ENCODE peak calls at places on chromosomes 3 and 15, in ten cellular contexts. I, W, O, H, D, R, U, A, C and L are unnamed samples.

GRCh38 chr3:127667119-127667681 is 5.6 kb upstream of the ABTB1 start:
- DNase-seq in A (no peak), D (no peak), I (no peak), H (no peak), U (no peak), W (no peak), O (peak), R (no peak), C (peak), L (no peak)

GRCh38 chr15:69474846-69475455 is 22.3 kb downstream of the RPLP1 start:
- DNase-seq in W (no peak), U (no peak), H (no peak), D (no peak), A (no peak), O (no peak), R (no peak), I (no peak), C (no peak), L (no peak)

GRCh38 chr3:30964612-30965011 is 70.2 kb upstream of the GADL1 start:
- DNase-seq in R (no peak), A (no peak), C (no peak), U (no peak), W (no peak), O (no peak), H (no peak), D (no peak), I (no peak), L (no peak)

GRCh38 chr3:2908693-2909351 is 201.4 kb downstream of the IL5RA start:
- DNase-seq in C (no peak), I (no peak), A (no peak), R (no peak), H (no peak), O (no peak), D (no peak), W (no peak), U (no peak), L (peak)

GRCh38 chr15:55277116-55277564 is 12.5 kb downstream of the RAB27A start:
- DNase-seq in W (no peak), U (peak), A (no peak), O (no peak), D (peak), C (no peak), I (no peak), R (no peak), H (no peak), L (no peak)

GRCh38 chr3:63349583-63350177 is 71.6 kb downstream of the SYNPR start:
- DNase-seq in I (peak), W (peak), D (peak), C (no peak), O (no peak), R (no peak), A (peak), U (peak), H (peak), L (peak)

GRCh38 chr3:62562596-62562995 is 189.2 kb upstream of the FEZF2 start:
- DNase-seq in C (no peak), A (no peak), H (peak), W (no peak), D (peak), I (no peak), R (no peak), U (peak), O (no peak), L (no peak)

GRCh38 chr3:155631323-155632019 is 113.4 kb downstream of the PLCH1 start:
- DNase-seq in D (peak), I (no peak), H (peak), R (peak), O (no peak), U (no peak), A (no peak), W (no peak), C (no peak), L (no peak)

GRCh38 chr3:110881069-110881468 is 190.5 kb upstream of the NECTIN3 start:
- DNase-seq in C (peak), O (no peak), D (peak), A (peak), R (peak), I (peak), U (peak), W (peak), H (peak), L (peak)

GRCh38 chr3:63479661-63480035 is 172.8 kb upstream of the SNTN start:
- DNase-seq in H (no peak), R (no peak), D (no peak), I (no peak), U (peak), W (no peak), A (no peak), O (no peak), C (no peak), L (no peak)

GRCh38 chr3:117495620-117496019 is 786.0 kb downstream of the TUSC7 start:
- DNase-seq in D (peak), U (peak), C (no peak), H (no peak), W (no peak), A (no peak), I (no peak), R (no peak), O (no peak), L (no peak)

GRCh38 chr3:43997788-43998373 is 243.8 kb upstream of the TOPAZ1 start:
- DNase-seq in O (no peak), A (no peak), I (no peak), R (no peak), H (no peak), C (no peak), W (no peak), U (peak), D (no peak), L (no peak)

GRCh38 chr15:64883997-64884511 is 27.6 kb upstream of the ANKDD1A start:
- DNase-seq in A (peak), D (peak), H (peak), U (peak), C (peak), I (no peak), O (no peak), R (peak), W (peak), L (no peak)

GRCh38 chr15:87764461-87765236 is 491.9 kb downstream of the NTRK3 start:
- DNase-seq in D (peak), W (no peak), I (no peak), U (peak), H (peak), A (no peak), R (peak), C (no peak), O (no peak), L (no peak)

GRCh38 chr15:91535856-91536500 is 317.5 kb upstream of the SLCO3A1 start:
- DNase-seq in D (no peak), A (no peak), O (no peak), W (no peak), C (no peak), U (peak), R (no peak), I (no peak), H (no peak), L (no peak)

GRCh38 chr15:40150163-40150925 is 10.5 kb upstream of the BUB1B start:
- DNase-seq in W (no peak), O (peak), A (no peak), R (peak), U (peak), C (no peak), D (peak), I (no peak), H (peak), L (no peak)

GRCh38 chr3:132315851-132316250 is 1.4 kb upstream of the ACP3 start:
- DNase-seq in W (no peak), H (peak), I (no peak), A (no peak), U (peak), D (peak), O (no peak), C (no peak), R (no peak), L (no peak)

GRCh38 chr3:186452517-186452916 is 90.5 kb upstream of the DGKG start:
- DNase-seq in W (no peak), R (peak), U (peak), A (no peak), I (no peak), C (no peak), H (peak), O (no peak), D (peak), L (no peak)

GRCh38 chr3:190531406-190531805 is 17.5 kb downstream of the IL1RAP start:
- DNase-seq in H (peak), R (no peak), D (peak), A (no peak), U (no peak), O (no peak), W (no peak), C (no peak), I (no peak), L (no peak)

GRCh38 chr3:16765661-16766060 is 119.1 kb upstream of the PLCL2 start:
- DNase-seq in U (no peak), I (no peak), O (no peak), R (no peak), A (no peak), H (no peak), C (no peak), W (no peak), D (no peak), L (no peak)

GRCh38 chr15:75945953-75946352 is 42.3 kb downstream of the FBXO22 start:
- DNase-seq in A (no peak), U (peak), C (no peak), O (no peak), W (no peak), I (no peak), R (no peak), D (peak), H (peak), L (no peak)

GRCh38 chr15:85771781-85772445 is 22.8 kb downstream of the KLHL25 start:
- DNase-seq in U (peak), H (peak), I (no peak), C (peak), D (no peak), R (no peak), O (no peak), A (peak), W (no peak), L (peak)

GRCh38 chr15:41917767-41918430 is 24.0 kb upstream of the SPTBN5 start:
- DNase-seq in A (peak), H (peak), R (peak), U (peak), O (no peak), W (peak), C (peak), D (peak), I (peak), L (no peak)

GRCh38 chr3:46892285-46893145 is 15.0 kb downstream of the PTH1R start:
- DNase-seq in A (peak), C (peak), R (peak), O (no peak), D (peak), I (peak), H (peak), U (peak), W (peak), L (peak)

GRCh38 chr3:143433787-143434378 is 314.3 kb downstream of the CHST2 start:
- DNase-seq in U (peak), I (no peak), C (no peak), A (no peak), O (no peak), W (no peak), D (no peak), H (no peak), R (no peak), L (no peak)

GRCh38 chr3:141981084-141981483 is 104.6 kb downstream of the ATP1B3 start:
- DNase-seq in H (no peak), I (no peak), C (no peak), D (no peak), R (no peak), A (no peak), U (no peak), W (no peak), O (no peak), L (no peak)

GRCh38 chr3:112038863-112039262 is 4.3 kb downstream of the TMPRSS7 start:
- DNase-seq in I (no peak), D (peak), R (peak), A (peak), W (no peak), C (no peak), O (no peak), U (no peak), H (no peak), L (no peak)

GRCh38 chr15:98417346-98417745 is 231.0 kb upstream of the IGF1R start:
- DNase-seq in W (no peak), U (no peak), C (no peak), I (no peak), H (no peak), D (no peak), A (no peak), R (no peak), O (no peak), L (no peak)

GRCh38 chr15:58699769-58700168 is 49.7 kb downstream of the ADAM10 start:
- DNase-seq in I (no peak), A (no peak), O (no peak), D (no peak), R (no peak), C (no peak), W (no peak), H (no peak), U (no peak), L (no peak)

GRCh38 chr3:88057650-88058321 is 1.0 kb downstream of the CGGBP1 start:
- DNase-seq in U (peak), A (no peak), R (no peak), D (peak), W (peak), I (no peak), C (no peak), O (no peak), H (peak), L (no peak)

GRCh38 chr3:175895731-175896130 is 1036.6 kb downstream of the NAALADL2 start:
- DNase-seq in W (no peak), O (no peak), H (no peak), I (no peak), R (no peak), A (no peak), C (no peak), U (no peak), D (no peak), L (no peak)

GRCh38 chr3:121660356-121661171 is at the start of gene HCLS1:
- DNase-seq in W (peak), I (no peak), R (no peak), D (no peak), C (peak), U (peak), A (peak), O (no peak), H (peak), L (peak)

GRCh38 chr3:48215466-48215865 is 7.8 kb upstream of the CAMP start:
- DNase-seq in H (peak), O (no peak), R (no peak), W (peak), A (peak), U (peak), I (no peak), D (peak), C (peak), L (no peak)

GRCh38 chr3:121481116-121481895 is 64.5 kb downstream of the POLQ start:
- DNase-seq in O (no peak), U (no peak), R (no peak), C (no peak), D (peak), H (peak), A (no peak), I (no peak), W (no peak), L (no peak)

GRCh38 chr3:69161587-69162196 is 39.3 kb upstream of the LMOD3 start:
- DNase-seq in O (no peak), W (peak), D (no peak), H (peak), R (no peak), U (peak), C (no peak), A (peak), I (peak), L (no peak)

GRCh38 chr15:81189583-81190283 is 6.9 kb upstream of the IL16 start:
- DNase-seq in I (peak), C (peak), A (peak), W (peak), O (no peak), U (peak), D (peak), H (peak), R (no peak), L (no peak)

GRCh38 chr3:183555541-183556081 is at the start of gene KLHL6:
- DNase-seq in H (peak), U (no peak), I (no peak), C (peak), O (no peak), R (no peak), D (no peak), A (peak), W (peak), L (peak)